ENCODE peak calls at places on chromosomes 16 and 17, in six cellular contexts. K is breast epithelium, Q is T-helper 17 cell, L is stomach, Y is RWPE1, N is thoracic aorta. U is an unnamed sample.
A peak's percentile ranks its signal among the peaks of the same experiment; 100 is the strongest.

GRCh38 chr17:5194346-5194745 is 2.7 kb upstream of the ZNF594 start:
- DNase-seq in N (no peak), K (no peak), L (no peak), Y (no peak), Q (no peak), U (no peak)

GRCh38 chr16:17392127-17392856 is 78.5 kb downstream of the XYLT1 start:
- DNase-seq in K (no peak), Y (no peak), L (no peak), N (no peak), Q (no peak), U (no peak)

GRCh38 chr16:22816475-22816874 is 2.5 kb downstream of the HS3ST2 start:
- DNase-seq in K (no peak), Y (peak; percentile 49), L (no peak), Q (no peak), N (peak; percentile 22), U (no peak)

GRCh38 chr17:10812674-10813073 is 8.8 kb upstream of the TMEM238L start:
- DNase-seq in K (no peak), N (no peak), L (peak; percentile 94), Y (no peak), Q (no peak), U (peak; percentile 92)

GRCh38 chr17:38730526-38731379 is 612 bp downstream of the CISD3 start:
- DNase-seq in N (peak; percentile 47), L (peak; percentile 95), Q (no peak), Y (no peak), K (no peak), U (peak; percentile 95)

GRCh38 chr16:88306860-88307545 is 75.8 kb upstream of the ZNF469 start:
- DNase-seq in Q (no peak), Y (no peak), N (no peak), K (peak; percentile 39), L (no peak), U (no peak)

GRCh38 chr16:21656795-21657768 is 4.7 kb upstream of the IGSF6 start:
- DNase-seq in K (no peak), L (no peak), Y (peak; percentile 69), N (no peak), Q (peak; percentile 14), U (no peak)

GRCh38 chr16:9077001-9077809 is 14.2 kb upstream of the HAPSTR1 start:
- DNase-seq in L (no peak), Q (no peak), N (no peak), Y (peak; percentile 59), K (no peak), U (no peak)

GRCh38 chr17:1315891-1316403 is 36.5 kb downstream of the TRARG1 start:
- DNase-seq in Q (no peak), K (no peak), Y (no peak), N (peak; percentile 40), L (no peak), U (no peak)

GRCh38 chr16:81623365-81624102 is 155.6 kb upstream of the PLCG2 start:
- DNase-seq in L (peak; percentile 57), N (no peak), Q (peak; percentile 45), Y (no peak), K (no peak), U (peak; percentile 55)

GRCh38 chr17:2602597-2603017 is 9.2 kb downstream of the PAFAH1B1 start:
- DNase-seq in Q (no peak), L (no peak), Y (no peak), N (no peak), K (no peak), U (no peak)

U was measured in transverse colon.